ENCODE peak calls at places on chromosomes 2 and 18, in five cellular contexts. D is heart right ventricle, O is foreskin fibroblast, Z is PC-3, L is astrocyte of the cerebellum. Q is an unnamed sample.

GRCh38 chr2:175055993-175056392 is 50.8 kb upstream of the CHN1 start:
- DNase-seq in L (no peak), O (no peak), D (no peak), Z (no peak), Q (no peak)

GRCh38 chr2:236622660-236623059 is 53.0 kb downstream of the ACKR3 start:
- DNase-seq in L (no peak), Z (no peak), O (no peak), D (no peak), Q (no peak)

GRCh38 chr18:9218052-9218451 is 81.5 kb downstream of the ANKRD12 start:
- DNase-seq in D (no peak), O (no peak), Z (no peak), L (no peak), Q (peak)

GRCh38 chr2:128473175-128474013 is 154.7 kb upstream of the HS6ST1 start:
- DNase-seq in L (peak), D (no peak), Z (no peak), O (peak), Q (peak)

GRCh38 chr18:62505669-62506494 is 16.9 kb upstream of the ZCCHC2 start:
- DNase-seq in Z (peak), D (no peak), O (no peak), L (no peak), Q (peak)

GRCh38 chr18:45619062-45619825 is 4.0 kb downstream of the SLC14A2 start:
- DNase-seq in O (peak), D (peak), Z (no peak), L (no peak), Q (peak)

GRCh38 chr2:100978582-100979051 is 23.5 kb upstream of the RPL31 start:
- DNase-seq in L (no peak), D (no peak), Z (no peak), O (peak), Q (no peak)

GRCh38 chr2:15521782-15522181 is 39.4 kb downstream of the NBAS start:
- DNase-seq in D (no peak), L (no peak), Z (no peak), O (peak), Q (peak)

GRCh38 chr2:58939388-58939787 is 698.3 kb upstream of the FANCL start:
- DNase-seq in L (peak), D (no peak), Z (peak), O (peak), Q (peak)

GRCh38 chr2:174617120-174617519 is 19.5 kb upstream of the WIPF1 start:
- DNase-seq in O (peak), D (no peak), Z (no peak), L (no peak), Q (peak)

GRCh38 chr2:228417966-228418365 is 236.5 kb upstream of the SPHKAP start:
- DNase-seq in L (peak), Z (no peak), O (peak), D (no peak), Q (peak)

GRCh38 chr2:171522057-171522803 is at the start of gene CYBRD1:
- DNase-seq in L (peak), Z (no peak), O (peak), D (peak), Q (peak)

GRCh38 chr18:25605322-25605721 is 253.4 kb upstream of the ZNF521 start:
- DNase-seq in Z (no peak), L (no peak), O (no peak), D (no peak), Q (no peak)

DNA sequence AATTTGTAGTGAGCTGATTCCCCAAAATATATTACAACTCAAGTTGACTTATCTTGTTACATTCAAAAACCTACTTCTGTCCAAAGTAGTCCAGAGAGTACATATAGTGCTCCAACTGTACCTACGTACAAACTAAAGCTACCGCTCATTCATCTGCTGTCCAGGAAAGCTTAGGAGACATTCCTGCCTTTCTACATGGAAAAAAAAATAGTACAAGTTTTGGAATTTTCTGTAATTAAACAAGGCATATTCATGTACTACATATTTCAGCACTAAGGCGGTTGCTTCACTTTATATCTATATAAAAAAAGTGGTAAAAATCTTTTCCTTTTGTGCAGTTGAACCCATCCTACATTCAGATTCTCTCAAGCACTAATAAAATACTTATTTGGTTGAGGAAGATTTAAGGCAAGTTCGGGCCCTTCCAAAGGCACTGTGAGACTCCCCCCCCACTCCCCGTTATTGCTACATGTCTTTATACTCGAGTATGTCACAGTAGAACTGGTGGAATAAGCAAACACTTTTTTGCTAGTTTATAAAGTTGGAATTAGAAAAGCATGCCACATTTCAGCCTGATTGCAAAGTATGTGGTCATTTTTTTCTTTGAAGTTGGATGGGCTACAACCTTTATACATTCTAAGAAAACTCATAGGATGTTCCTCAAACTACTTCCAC is 3.8 kb downstream of the ZFP36L2 start:
- DNase-seq in D (no peak), L (no peak), O (no peak), Z (peak), Q (peak)
- H3K4me3 ChIP-seq in D (peak), L (peak), O (peak), Z (peak), Q (peak)

GRCh38 chr2:20190862-20191713 is 33.8 kb downstream of the SDC1 start:
- DNase-seq in D (no peak), L (no peak), Z (peak), O (peak), Q (peak)
- TF ChIP-seq CTCF in D (no peak), L (no peak), Z (peak), O (peak), Q (peak)

GRCh38 chr2:42129487-42129852 is 39.7 kb upstream of the EML4 start:
- DNase-seq in O (no peak), Z (no peak), D (no peak), L (no peak), Q (no peak)
- H3K4me3 ChIP-seq in O (no peak), Z (no peak), D (no peak), L (no peak), Q (no peak)

DNA sequence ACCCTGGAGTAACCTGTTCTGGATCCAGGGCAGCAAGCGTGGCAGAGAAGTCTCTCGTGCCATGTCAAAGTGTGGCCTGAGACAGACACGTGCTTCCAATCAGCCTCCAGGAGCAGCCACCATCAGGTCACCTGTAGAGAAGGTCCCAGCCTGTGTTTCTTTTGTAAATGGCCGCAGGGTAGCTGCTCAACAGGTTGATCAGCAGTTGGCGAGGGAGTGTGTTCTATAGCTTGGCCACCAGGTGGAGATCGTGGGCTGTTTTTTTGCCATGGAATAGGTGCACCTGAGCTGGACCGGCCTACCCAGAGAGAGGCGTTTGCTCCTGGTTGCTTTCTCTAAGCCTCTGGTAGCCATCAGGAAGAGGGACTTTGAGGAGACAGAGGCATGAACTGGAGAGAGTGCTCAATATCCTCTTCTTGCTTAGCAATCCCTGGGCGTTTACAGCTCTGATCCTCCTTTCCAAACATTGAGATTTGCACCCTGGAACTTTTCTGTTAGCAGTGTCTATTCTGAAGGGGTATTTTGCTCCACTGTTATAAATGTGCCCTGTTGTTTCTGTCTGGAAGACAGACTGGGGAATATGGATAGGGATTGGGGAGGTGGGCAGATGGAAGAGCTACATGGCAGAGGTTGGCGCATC is 34.2 kb upstream of the EN1 start:
- DNase-seq in Z (peak), L (peak), D (peak), O (peak), Q (peak)
- TF ChIP-seq CTCF in Z (peak), L (peak), D (peak), O (peak), Q (peak)

DNA sequence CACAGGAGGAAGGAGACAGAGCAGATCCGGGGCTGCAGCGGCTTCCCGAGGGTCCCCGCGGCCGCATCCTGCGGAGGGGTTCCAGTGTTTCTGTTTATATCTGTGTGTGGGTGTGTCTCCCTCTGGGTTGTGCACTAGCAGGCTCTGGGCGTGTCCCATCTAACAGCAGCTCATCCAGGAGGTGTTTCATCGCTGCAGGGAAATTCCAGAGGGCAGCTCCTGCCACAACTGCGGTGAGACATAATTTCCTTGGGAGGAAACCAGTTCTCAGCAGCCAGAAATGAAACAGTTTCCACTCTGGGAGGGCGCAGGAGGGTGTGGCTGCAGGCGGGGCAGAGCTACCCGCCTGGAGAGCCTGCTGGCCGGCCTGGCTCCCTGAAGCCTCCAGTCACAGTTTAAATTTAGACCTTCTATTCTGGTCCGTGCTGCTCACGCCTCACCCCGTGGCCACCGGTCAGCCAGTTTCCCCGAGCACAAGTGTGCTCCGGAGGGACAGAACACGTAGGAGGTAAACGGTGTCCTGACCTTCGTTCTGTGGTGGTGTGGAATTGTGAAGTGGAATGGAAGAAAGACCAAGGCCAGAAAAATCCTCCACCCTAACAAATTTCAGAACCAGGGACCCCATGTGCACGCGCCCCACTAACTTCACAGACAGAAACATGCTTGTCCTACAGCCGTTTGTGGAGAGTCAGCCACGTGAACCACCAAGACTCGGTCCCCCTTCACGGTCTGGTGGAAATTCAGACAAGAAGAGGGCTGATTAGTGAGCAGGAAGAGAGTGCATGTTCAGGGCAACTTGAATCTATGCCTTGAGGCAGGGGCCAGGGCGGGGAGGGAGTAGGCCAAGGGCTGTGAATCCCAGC is 50.2 kb downstream of the TEX44 start:
- DNase-seq in L (peak), D (peak), O (peak), Z (peak), Q (peak)
- H3K4me3 ChIP-seq in L (no peak), D (peak), O (no peak), Z (peak), Q (peak)

DNA sequence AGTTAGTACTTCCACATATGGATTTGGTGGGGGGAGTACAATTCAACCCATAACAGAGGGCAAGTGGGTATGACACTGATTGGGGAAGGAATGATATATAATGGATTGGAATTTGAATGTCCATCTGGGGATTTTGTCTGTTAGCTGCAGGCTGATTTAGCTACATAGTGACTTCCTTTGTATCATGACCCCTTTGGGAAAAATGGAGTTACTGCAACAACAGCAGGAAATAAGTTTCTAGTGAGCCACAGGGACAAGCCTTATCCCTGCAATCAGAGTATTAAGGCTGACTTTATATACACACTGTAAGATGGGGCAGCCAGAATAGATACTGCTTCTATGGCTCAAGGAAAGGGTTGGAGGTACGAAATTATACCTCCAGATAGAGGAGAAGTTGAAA is 404.4 kb upstream of the MEIS1 start:
- DNase-seq in L (no peak), O (no peak), Z (peak), D (no peak), Q (no peak)
- TF ChIP-seq CTCF in L (peak), O (no peak), Z (peak), D (no peak), Q (no peak)

DNA sequence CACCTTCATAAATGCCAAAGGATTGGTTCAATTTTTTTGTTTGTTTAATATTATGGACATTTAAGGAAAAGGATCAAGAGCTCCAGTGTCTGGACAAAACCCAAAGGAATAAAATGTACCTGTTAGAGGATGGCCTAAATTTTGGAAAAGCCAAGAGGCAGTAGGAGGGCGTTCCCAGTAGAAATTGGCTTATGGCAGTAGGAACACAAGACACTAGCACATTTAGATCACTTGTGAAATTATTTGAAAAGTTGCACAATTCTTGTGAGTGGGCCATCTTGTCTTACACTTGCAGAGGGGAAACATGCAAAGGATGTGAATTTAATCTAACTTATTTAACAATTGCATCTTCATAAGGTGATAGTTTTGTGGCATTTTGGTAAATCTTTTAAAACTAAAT is 3.2 kb downstream of the BZW1 start:
- DNase-seq in L (no peak), Z (no peak), D (no peak), O (no peak), Q (peak)
- H3K4me3 ChIP-seq in L (no peak), Z (peak), D (no peak), O (no peak), Q (no peak)

Q was measured in cardiac fibroblast.